ENCODE peak calls at places on chromosomes 16 and 17, in four cellular contexts. U is fibroblast of the aortic adventitia, C is mesothelial cell of epicardium, T is astrocyte of the cerebellum. I is an unnamed sample.

GRCh38 chr17:41301204-41301790 is 1.4 kb downstream of the KRTAP29-1 start:
- DNase-seq in U (no peak), C (no peak), T (no peak), I (no peak)

GRCh38 chr16:20822451-20823128 is 16.3 kb downstream of the REXO5 start:
- DNase-seq in U (no peak), C (no peak), T (no peak), I (no peak)

GRCh38 chr17:28888832-28889231 is 8.7 kb downstream of the FLOT2 start:
- DNase-seq in U (no peak), C (no peak), T (no peak), I (no peak)

GRCh38 chr16:86466695-86467406 is 43.5 kb upstream of the FOXF1 start:
- DNase-seq in U (peak; percentile 77), C (no peak), T (peak; percentile 64), I (no peak)

GRCh38 chr16:51025588-51026290 is 125.3 kb downstream of the SALL1 start:
- DNase-seq in U (no peak), C (no peak), T (no peak), I (no peak)

GRCh38 chr17:38621538-38621937 is 15.8 kb upstream of the SRCIN1 start:
- DNase-seq in U (no peak), C (no peak), T (no peak), I (no peak)

GRCh38 chr17:11487469-11487868 is 110.8 kb upstream of the DNAH9 start:
- DNase-seq in U (no peak), C (no peak), T (no peak), I (peak; percentile 11)

GRCh38 chr17:45282683-45283644 is 21.1 kb upstream of the SPATA32 start:
- DNase-seq in U (no peak), C (no peak), T (no peak), I (no peak)

GRCh38 chr17:10125761-10126553 is 72.4 kb downstream of the GAS7 start:
- DNase-seq in U (peak; percentile 28), C (no peak), T (no peak), I (no peak)

GRCh38 chr16:85717393-85718152 is 28.8 kb upstream of the GINS2 start:
- DNase-seq in U (peak; percentile 64), C (peak; percentile 60), T (peak; percentile 16), I (no peak)

DNA sequence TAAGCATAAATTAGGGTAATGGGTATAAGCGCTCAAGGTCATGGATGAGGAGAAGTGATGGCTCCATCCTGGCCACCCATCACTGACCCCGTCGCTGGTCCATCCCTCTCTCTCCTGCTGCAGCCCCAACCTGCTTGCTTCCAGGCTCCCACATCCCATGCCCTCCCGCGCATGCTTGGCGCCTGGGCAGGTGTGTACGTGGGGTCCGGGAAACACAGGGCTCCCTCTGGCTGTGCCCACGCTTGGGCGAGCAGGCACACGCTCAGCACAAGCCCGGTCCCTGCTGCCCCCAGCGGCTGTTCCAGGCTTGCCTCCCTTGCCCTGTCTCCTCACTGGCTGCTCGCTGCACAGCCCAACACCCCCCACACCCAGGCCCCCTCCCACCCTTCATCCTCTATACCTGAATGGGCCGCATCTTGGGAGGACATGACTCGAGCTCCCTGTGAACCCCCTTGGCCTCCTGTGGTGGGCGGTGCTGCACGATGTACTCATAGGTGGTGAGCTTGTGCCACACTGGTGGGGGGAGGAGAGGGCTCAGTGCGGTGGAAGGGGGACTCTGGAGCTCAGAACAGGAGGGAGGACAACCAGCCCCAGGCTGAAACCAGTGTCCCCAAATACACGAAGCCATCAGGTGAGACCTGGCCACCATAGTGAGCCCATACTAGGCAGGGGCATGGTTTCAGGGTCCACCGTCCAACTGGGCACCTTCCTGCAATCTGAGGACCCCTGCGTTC is 4.7 kb upstream of the TPPP3 start:
- DNase-seq in U (no peak), C (no peak), T (no peak), I (no peak)
- TF ChIP-seq CTCF in U (no peak), C (no peak), T (no peak), I (no peak)

GRCh38 chr17:57908278-57908677 is 46.9 kb downstream of the CUEDC1 start:
- DNase-seq in U (no peak), C (no peak), T (no peak), I (no peak)

GRCh38 chr17:57909548-57909947 is 45.7 kb downstream of the CUEDC1 start:
- DNase-seq in U (no peak), C (no peak), T (no peak), I (no peak)

GRCh38 chr17:57905875-57906455 is 49.2 kb downstream of the CUEDC1 start:
- DNase-seq in U (no peak), C (no peak), T (peak; percentile 45), I (no peak)

GRCh38 chr17:57903961-57904360 is 51.3 kb downstream of the CUEDC1 start:
- DNase-seq in U (no peak), C (no peak), T (no peak), I (no peak)

GRCh38 chr17:57906910-57907309 is 48.3 kb downstream of the CUEDC1 start:
- DNase-seq in U (no peak), C (no peak), T (no peak), I (no peak)
- TF ChIP-seq CTCF in U (no peak), C (no peak), T (peak; percentile 12), I (peak; percentile 29)

DNA sequence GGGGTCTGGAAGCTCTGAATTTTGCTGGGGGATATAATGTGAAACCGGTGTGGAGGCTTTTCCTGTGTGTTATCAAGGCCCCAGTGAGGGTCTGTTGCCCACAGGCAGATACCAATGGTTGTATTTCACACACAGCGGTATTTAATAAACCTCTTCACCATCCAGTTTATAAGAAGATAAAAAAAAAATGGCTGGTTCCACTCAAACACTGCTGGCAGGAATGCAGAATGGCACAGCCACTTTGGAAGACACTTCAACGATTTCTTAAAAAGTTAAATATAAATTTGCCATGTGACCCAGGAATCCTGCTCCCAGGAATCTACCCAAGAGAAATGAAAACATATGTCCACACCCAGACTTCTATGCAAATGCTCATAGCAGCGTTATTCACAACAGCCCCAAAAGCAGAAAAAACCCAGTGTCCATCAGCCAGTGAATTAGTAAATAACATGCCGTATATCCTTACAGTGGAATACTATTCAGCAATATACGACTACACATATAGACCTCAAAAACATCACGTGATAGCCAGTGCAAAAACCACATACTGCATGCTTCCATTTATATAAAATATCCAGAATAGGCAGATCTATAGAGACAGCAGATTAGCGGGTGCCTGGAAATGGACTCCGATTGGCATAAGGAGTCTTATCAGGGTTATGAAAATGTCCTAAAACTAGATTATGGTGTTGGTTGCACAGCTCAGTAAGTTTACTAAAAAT is 38.7 kb downstream of the XYLT1 start:
- DNase-seq in U (no peak), C (no peak), T (no peak), I (no peak)
- TF ChIP-seq CTCF in U (peak; percentile 35), C (peak; percentile 35), T (no peak), I (peak; percentile 19)

GRCh38 chr16:49649013-49649785 is 206.7 kb downstream of the ZNF423 start:
- DNase-seq in U (peak; percentile 80), C (no peak), T (peak; percentile 55), I (no peak)
- TF ChIP-seq CTCF in U (no peak), C (no peak), T (no peak), I (no peak)

GRCh38 chr17:33688771-33689170 is 395.7 kb upstream of the ASIC2 start:
- DNase-seq in U (no peak), C (no peak), T (no peak), I (no peak)

GRCh38 chr17:33686171-33686570 is 393.1 kb upstream of the ASIC2 start:
- DNase-seq in U (no peak), C (no peak), T (no peak), I (no peak)

GRCh38 chr17:33682622-33683021 is 389.5 kb upstream of the ASIC2 start:
- DNase-seq in U (no peak), C (no peak), T (no peak), I (no peak)

GRCh38 chr17:33687831-33688230 is 394.7 kb upstream of the ASIC2 start:
- DNase-seq in U (no peak), C (no peak), T (no peak), I (no peak)

GRCh38 chr17:33684714-33685113 is 391.6 kb upstream of the ASIC2 start:
- DNase-seq in U (no peak), C (no peak), T (no peak), I (no peak)
- TF ChIP-seq CTCF in U (no peak), C (no peak), T (no peak), I (no peak)

GRCh38 chr16:57873218-57873617 is 70.9 kb upstream of the KIFC3 start:
- DNase-seq in U (no peak), C (no peak), T (no peak), I (no peak)

GRCh38 chr16:57870753-57871454 is 68.6 kb upstream of the KIFC3 start:
- DNase-seq in U (no peak), C (no peak), T (no peak), I (no peak)

GRCh38 chr16:57868913-57869520 is 66.7 kb upstream of the KIFC3 start:
- DNase-seq in U (no peak), C (no peak), T (no peak), I (no peak)

GRCh38 chr16:57875347-57875746 is 73.1 kb upstream of the KIFC3 start:
- DNase-seq in U (no peak), C (no peak), T (no peak), I (no peak)

GRCh38 chr16:57871457-57871856 is 69.2 kb upstream of the KIFC3 start:
- DNase-seq in U (peak; percentile 63), C (no peak), T (no peak), I (no peak)
- TF ChIP-seq CTCF in U (no peak), C (no peak), T (no peak), I (no peak)

DNA sequence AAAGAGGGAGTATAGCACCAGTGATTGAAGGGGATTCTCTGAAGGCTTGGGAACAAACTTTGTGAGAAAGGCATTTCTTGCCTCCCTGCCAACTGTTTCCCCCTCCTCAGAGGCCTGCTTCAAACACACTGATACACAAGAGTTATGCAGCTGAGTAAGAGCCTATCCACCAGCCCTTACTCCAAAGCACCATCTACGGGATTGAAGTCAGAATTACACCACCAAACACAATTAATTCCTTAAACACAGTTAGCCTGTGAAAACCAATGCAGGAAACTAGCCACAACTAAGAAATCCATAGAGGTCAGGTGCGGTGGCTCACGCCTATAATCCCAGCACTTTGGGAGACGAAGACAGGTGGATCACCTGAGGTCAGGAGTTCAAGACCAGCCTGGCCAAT is 138.3 kb downstream of the SHCBP1 start:
- DNase-seq in U (no peak), C (no peak), T (no peak), I (no peak)
- TF ChIP-seq CTCF in U (no peak), C (no peak), T (no peak), I (no peak)

GRCh38 chr16:68446941-68447675 is 1.2 kb downstream of the SMPD3 start:
- DNase-seq in U (no peak), C (no peak), T (no peak), I (no peak)

GRCh38 chr16:68448360-68448970 is at the start of gene SMPD3:
- DNase-seq in U (peak; percentile 94), C (peak; percentile 99), T (peak; percentile 99), I (peak; percentile 100)

GRCh38 chr16:68447721-68448359 is 468 bp downstream of the SMPD3 start:
- DNase-seq in U (no peak), C (no peak), T (no peak), I (no peak)

GRCh38 chr16:68444058-68444657 is 4.2 kb downstream of the SMPD3 start:
- DNase-seq in U (peak; percentile 30), C (peak; percentile 78), T (peak; percentile 8), I (no peak)

DNA sequence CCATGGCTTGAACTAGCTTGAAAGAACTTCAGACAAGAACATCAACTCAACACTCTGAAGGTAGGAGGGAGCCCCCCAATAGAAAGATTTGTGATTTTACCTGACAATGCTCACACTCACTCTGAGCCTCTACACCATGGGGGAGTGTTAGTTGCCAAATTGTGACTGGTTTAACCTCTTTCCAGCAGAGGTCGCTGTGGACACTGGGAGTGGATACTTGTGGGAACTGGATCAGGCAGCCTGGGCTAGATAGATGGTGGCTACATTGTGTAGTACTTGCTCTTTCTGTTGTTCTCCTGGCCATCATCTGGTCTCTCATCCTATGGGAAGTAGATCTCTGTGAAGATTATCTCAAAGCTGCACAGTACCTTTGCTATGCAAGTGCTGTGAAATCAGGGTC is 2.9 kb downstream of the SMPD3 start:
- DNase-seq in U (no peak), C (no peak), T (no peak), I (no peak)
- TF ChIP-seq CTCF in U (no peak), C (no peak), T (peak; percentile 30), I (peak; percentile 32)

I was measured in osteocyte.